ENCODE peak calls at places on chromosomes 6 and 20, in four cellular contexts. M is K562, C is H1, D is SK-N-SH. K is an unnamed sample.

GRCh38 chr6:151494235-151494950 is 576 bp downstream of the CCDC170 start:
- DNase-seq in M (no peak), C (no peak), D (peak), K (peak)

GRCh38 chr20:37610203-37610798 is 82.6 kb upstream of the BLCAP start:
- DNase-seq in M (no peak), C (no peak), D (no peak), K (no peak)

GRCh38 chr20:33679758-33680485 is 5.7 kb upstream of the NECAB3 start:
- DNase-seq in M (no peak), C (no peak), D (no peak), K (no peak)

GRCh38 chr20:24745206-24745605 is 203.9 kb upstream of the CST7 start:
- DNase-seq in M (no peak), C (no peak), D (no peak), K (no peak)

GRCh38 chr20:58650181-58650775 is 805 bp upstream of the STX16 start:
- DNase-seq in M (peak), C (peak), D (peak), K (no peak)

GRCh38 chr6:7761047-7761446 is 35.1 kb downstream of the BMP6 start:
- DNase-seq in M (no peak), C (no peak), D (no peak), K (no peak)

GRCh38 chr6:112029045-112029822 is 24.7 kb upstream of the CCN6 start:
- DNase-seq in M (peak), C (peak), D (peak), K (peak)

GRCh38 chr6:38155144-38155543 is 335.6 kb downstream of the ZFAND3 start:
- DNase-seq in M (no peak), C (no peak), D (no peak), K (no peak)

GRCh38 chr6:108627692-108628565 is 67.2 kb downstream of the FOXO3 start:
- DNase-seq in M (no peak), C (no peak), D (no peak), K (no peak)

GRCh38 chr6:150683320-150683719 is 83.6 kb downstream of the PLEKHG1 start:
- DNase-seq in M (no peak), C (no peak), D (no peak), K (no peak)

GRCh38 chr6:46376562-46376969 is 114.7 kb downstream of the RCAN2 start:
- DNase-seq in M (no peak), C (no peak), D (no peak), K (no peak)

GRCh38 chr6:26336355-26337198 is 28.4 kb upstream of the BTN3A2 start:
- DNase-seq in M (peak), C (no peak), D (no peak), K (no peak)

GRCh38 chr20:10448270-10449156 is 13.4 kb downstream of the SLX4IP start:
- DNase-seq in M (no peak), C (no peak), D (no peak), K (no peak)

GRCh38 chr20:32110173-32110704 is 725 bp downstream of the TM9SF4 start:
- DNase-seq in M (no peak), C (no peak), D (no peak), K (no peak)

GRCh38 chr6:143592335-143592734 is 80.8 kb upstream of the FUCA2 start:
- DNase-seq in M (peak), C (peak), D (no peak), K (peak)

GRCh38 chr6:136012198-136012884 is 160.8 kb downstream of the PDE7B start:
- DNase-seq in M (no peak), C (no peak), D (no peak), K (no peak)

DNA sequence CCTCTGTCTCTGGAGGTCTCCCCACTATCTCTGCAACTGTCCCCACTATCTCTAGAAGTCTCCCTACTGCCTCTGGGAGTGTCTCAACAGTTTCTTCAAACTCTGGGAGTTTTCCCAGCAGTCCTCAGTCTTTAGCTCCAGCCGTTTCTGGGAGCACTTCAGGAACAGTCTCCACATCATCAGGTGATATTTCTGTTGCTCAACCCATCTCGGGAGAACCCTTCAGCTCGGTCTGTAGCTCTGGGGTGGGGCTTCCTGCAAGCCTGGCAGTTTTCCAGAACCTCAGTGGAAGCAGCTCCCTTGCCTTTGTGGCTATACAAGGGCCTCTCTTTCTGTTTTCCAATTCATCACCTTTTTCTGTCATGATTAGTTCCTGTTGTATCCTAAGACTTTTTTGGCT is 3.0 kb upstream of the SFTA2 start:
- DNase-seq in M (peak), C (no peak), D (no peak), K (no peak)
- TF ChIP-seq TEAD4 in M (no peak), C (no peak), D (no peak), K (no peak)

DNA sequence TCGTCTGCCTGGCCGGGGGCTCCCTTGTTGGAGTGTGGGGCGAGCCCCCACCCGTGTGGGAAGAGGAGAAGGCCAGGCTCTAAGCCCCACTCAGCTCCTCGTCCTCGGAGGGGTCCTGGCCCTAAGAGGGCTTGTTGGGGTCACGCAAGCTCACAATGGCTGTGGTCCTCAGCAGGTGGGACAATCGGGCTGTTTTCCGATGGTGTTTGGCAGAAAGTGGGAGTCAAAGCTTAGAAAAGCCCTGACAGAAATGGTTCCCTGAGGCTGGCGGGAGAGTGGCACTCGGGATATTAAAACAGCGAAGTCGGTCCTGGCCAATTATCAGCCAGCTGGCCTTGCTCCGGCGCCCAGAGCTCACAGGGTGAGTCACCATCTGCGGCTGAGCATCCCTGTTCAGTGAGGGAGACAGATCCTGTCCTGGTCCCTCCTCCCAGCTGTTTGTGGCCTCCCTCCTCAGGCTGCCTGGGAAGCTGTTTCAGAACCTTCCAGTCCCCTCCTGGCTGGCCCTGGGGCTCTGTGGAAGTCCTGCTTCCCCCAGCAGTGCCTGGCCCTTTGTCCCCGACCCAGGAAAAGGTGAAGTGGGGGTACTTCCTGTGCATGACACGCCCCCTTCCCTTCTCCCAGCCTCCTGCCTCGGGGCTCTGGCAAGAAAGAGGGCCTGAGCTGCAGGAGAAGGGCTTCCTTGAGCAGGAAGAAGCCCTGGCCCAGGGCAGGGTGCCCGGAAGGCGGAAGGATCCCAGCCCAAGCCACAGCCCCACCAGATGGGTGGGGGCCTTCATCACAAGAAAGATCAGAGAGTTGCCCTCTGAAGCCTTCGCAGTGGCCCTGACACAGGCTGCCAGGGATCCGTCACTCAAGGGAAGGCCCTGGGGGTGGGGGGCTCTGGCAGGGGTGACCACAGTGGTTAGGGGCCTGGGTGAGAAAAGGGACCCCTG is 53.6 kb upstream of the BHLHE23 start:
- DNase-seq in M (no peak), C (peak), D (peak), K (peak)
- TF ChIP-seq TEAD4 in M (no peak), C (no peak), D (no peak), K (no peak)

GRCh38 chr20:60022849-60023248 is 64.6 kb downstream of the CDH26 start:
- DNase-seq in M (no peak), C (no peak), D (no peak), K (no peak)

GRCh38 chr20:60024801-60025200 is 66.6 kb downstream of the CDH26 start:
- DNase-seq in M (no peak), C (no peak), D (no peak), K (peak)

GRCh38 chr20:60026010-60026409 is 67.8 kb downstream of the CDH26 start:
- DNase-seq in M (no peak), C (no peak), D (no peak), K (no peak)

GRCh38 chr20:60020251-60020650 is 62.0 kb downstream of the CDH26 start:
- DNase-seq in M (no peak), C (no peak), D (no peak), K (no peak)

DNA sequence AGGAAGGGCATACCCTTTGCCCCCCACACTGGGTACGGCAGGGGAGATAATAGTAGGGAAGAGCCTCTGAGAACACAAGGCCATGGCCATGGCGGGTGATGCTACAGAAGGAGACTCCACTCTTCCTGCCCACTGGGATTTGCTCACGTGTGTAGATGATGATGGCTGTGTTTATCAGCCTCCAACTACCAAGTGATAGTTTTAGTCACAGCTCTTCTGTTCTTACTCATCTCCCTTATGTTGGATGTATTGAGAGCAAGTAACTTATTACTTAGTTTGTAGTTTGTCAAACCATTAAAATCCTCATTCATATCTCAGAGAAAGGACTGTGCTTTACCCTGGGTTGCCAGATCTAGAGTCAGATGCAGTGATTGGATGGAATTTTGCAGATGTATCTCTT is 66.0 kb downstream of the CDH26 start:
- DNase-seq in M (no peak), C (no peak), D (no peak), K (no peak)
- TF ChIP-seq TEAD4 in M (no peak), C (no peak), D (no peak), K (no peak)

GRCh38 chr6:20160541-20161283 is 51.6 kb downstream of the MBOAT1 start:
- DNase-seq in M (no peak), C (peak), D (no peak), K (no peak)
- TF ChIP-seq TEAD4 in M (no peak), C (no peak), D (no peak), K (no peak)

DNA sequence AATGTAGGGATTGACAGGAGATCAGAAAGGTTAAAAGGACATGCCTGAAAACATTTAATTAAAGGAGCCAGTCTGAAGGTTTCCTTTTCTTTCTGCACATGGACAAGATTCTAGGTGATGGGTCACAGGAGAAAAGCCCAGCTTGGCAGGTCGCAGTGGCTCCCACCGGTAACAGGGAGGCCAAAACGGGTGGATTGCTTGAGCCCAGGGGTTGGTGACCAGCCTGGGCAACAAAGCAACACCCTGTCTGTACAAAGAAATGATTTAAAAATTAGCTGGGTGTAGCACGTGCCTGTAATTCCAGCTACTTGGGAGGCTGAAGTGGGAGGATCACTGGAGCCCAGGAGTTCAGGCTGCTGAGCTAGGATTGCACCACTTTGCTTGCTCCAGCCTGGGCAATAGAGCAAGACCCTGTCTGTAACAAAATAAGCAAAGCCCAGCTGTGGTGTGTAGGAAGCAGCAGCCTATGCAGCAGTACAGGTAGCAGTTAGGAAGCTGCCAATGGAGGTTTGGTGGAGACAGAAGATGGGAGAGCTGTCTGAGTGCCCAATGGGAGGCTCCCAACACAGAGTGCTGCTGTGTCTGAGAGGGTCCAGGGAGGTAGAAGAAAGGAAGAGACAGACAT is 7.3 kb upstream of the AP5S1 start:
- DNase-seq in M (no peak), C (no peak), D (no peak), K (no peak)
- TF ChIP-seq TEAD4 in M (no peak), C (no peak), D (no peak), K (no peak)

GRCh38 chr6:161273356-161273751 is 507 bp downstream of the AGPAT4 start:
- DNase-seq in M (no peak), C (no peak), D (peak), K (no peak)
- TF ChIP-seq TEAD4 in M (no peak), C (no peak), D (no peak), K (no peak)

GRCh38 chr6:22064558-22064957 is 232.3 kb downstream of the PRL start:
- DNase-seq in M (no peak), C (no peak), D (no peak), K (no peak)

GRCh38 chr6:22068561-22069346 is 228.1 kb downstream of the PRL start:
- DNase-seq in M (no peak), C (no peak), D (no peak), K (no peak)

GRCh38 chr6:22057962-22058361 is 238.9 kb downstream of the PRL start:
- DNase-seq in M (no peak), C (no peak), D (no peak), K (no peak)

GRCh38 chr6:22067127-22067526 is 229.7 kb downstream of the PRL start:
- DNase-seq in M (no peak), C (no peak), D (no peak), K (no peak)

DNA sequence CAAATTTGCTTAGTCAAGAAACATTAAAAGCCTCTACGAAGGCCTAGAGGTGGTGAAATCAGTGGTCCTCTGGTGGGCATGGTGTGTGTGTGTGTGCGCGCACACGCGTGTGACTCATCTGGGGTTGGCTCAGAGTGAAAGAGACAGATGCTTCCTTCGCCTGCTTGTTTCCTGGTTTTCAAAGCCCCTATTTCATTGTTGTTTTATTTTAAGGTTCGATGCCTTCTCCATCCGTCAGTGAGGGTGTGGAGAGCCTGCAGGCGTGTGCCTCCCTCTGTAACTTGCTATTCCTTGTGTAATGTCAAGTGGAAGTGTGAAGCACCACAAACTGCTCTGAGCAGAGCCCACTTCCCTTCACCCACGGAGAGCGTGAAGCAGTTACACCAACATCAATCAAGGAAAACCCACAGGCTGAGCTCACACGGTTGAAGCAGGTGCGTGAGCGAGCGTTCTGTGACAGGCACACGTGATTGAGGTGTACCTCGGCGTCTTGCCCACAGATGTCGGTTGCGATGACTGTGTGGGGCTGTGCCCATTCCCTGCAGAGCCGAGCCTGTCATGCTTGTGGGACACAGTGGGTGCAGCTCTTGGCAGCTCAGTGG is 233.9 kb downstream of the PRL start:
- DNase-seq in M (no peak), C (no peak), D (no peak), K (no peak)
- TF ChIP-seq TEAD4 in M (no peak), C (no peak), D (no peak), K (no peak)

DNA sequence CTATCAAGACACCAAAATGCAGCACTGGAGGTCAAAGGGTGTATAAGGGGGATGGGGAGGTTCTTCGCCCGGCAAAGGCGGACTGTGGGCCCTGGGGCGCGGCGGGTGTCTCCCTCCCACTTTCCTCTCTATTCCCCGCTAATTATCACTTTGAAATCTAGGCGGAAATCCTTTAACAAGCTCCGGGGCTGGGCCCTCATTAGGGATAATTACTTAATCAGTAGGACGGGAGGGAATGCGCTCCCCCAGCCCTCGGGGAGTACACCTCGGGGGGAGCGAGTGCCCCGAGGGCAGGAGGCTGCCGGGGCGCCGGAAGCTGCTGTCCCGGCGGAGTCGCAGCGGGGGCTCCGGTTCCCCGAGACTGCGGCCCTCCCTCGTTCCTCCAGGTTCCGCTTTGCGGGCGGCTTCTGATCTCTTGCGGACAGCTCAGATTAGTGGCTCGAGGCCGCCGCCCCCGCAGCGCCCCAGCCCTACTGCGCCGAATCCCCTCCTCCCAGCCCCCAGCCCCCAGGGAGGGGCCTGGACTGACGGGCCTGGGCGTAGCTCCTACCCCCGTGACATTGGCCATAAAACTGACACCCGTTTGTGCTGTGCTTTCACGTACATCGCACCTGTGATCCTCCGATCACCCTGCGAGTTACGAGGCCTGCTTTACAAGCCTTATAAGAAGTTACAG is 14.7 kb downstream of the MUCL3 start:
- DNase-seq in M (peak), C (peak), D (peak), K (peak)
- TF ChIP-seq TEAD4 in M (no peak), C (no peak), D (no peak), K (no peak)

GRCh38 chr20:11917663-11918062 is at the start of gene BTBD3:
- DNase-seq in M (no peak), C (no peak), D (peak), K (no peak)

GRCh38 chr20:11907621-11908020 is 10.1 kb upstream of the BTBD3 start:
- DNase-seq in M (no peak), C (no peak), D (no peak), K (no peak)

GRCh38 chr20:11912664-11913415 is 4.9 kb upstream of the BTBD3 start:
- DNase-seq in M (no peak), C (no peak), D (no peak), K (no peak)

GRCh38 chr20:11906626-11907480 is 10.8 kb upstream of the BTBD3 start:
- DNase-seq in M (no peak), C (no peak), D (no peak), K (no peak)

DNA sequence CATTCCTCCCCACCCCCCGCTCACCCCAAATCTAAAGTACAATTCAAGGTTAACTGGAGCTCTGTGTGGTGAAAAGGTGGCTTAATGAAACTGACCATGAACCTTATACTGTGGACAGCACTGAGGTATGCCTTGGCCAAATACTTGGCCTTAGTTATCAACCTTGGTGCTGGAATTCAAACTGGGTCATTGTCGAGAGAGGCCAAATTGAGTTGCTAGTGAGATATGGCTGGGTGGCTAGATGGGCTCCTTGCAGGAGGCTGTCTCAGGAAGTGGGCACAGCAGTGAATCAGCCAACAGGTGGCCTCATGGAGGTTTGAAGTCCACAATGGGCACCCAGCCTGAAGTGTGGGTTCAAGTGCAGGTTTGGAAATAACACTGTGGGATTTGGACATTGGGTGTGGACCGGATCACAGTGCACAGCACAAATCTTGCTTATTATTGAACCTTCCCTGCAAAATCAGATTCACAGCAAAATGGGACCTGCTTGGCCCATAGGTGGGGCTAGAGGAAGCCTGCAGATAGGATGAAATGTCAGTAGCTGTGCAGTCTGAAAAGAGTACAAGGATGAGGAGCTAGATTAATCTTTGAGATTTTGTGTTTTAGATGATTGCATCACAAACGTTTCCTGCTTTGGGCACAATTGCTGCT is 5.6 kb upstream of the BTBD3 start:
- DNase-seq in M (no peak), C (no peak), D (peak), K (no peak)
- TF ChIP-seq TEAD4 in M (no peak), C (no peak), D (no peak), K (no peak)